ENCODE peak calls at places on chromosome 4, in seven cellular contexts. V is HFF-Myc, T is progenitor cell of endocrine pancreas, X is vagina, L is endothelial cell, G is neural progenitor cell, B is pancreas. P is an unnamed sample.

GRCh38 chr4:105206214-105206613 is 59.5 kb downstream of the TET2 start:
- DNase-seq in V (no peak), T (no peak), X (no peak), L (no peak), G (peak; percentile 3), B (no peak), P (no peak)

GRCh38 chr4:3715251-3716033 is 50.7 kb upstream of the ADRA2C start:
- DNase-seq in V (no peak), T (no peak), X (no peak), L (no peak), G (no peak), B (no peak), P (no peak)

GRCh38 chr4:1082215-1083182 is 30.9 kb downstream of the RNF212 start:
- DNase-seq in V (no peak), T (no peak), X (peak; percentile 37), L (no peak), G (no peak), B (peak; percentile 93), P (no peak)

GRCh38 chr4:107894138-107894603 is 37.2 kb upstream of the CYP2U1 start:
- DNase-seq in V (no peak), T (no peak), X (no peak), L (no peak), G (peak; percentile 65), B (no peak), P (no peak)

GRCh38 chr4:23888421-23889319 is 1.2 kb downstream of the PPARGC1A start:
- DNase-seq in V (no peak), T (no peak), X (no peak), L (peak; percentile 14), G (peak; percentile 29), B (no peak), P (no peak)

GRCh38 chr4:122836941-122837340 is 10.3 kb downstream of the FGF2 start:
- DNase-seq in V (no peak), T (no peak), X (no peak), L (no peak), G (no peak), B (no peak), P (no peak)

GRCh38 chr4:99410075-99410474 is 25.1 kb downstream of the ADH7 start:
- DNase-seq in V (no peak), T (no peak), X (no peak), L (no peak), G (no peak), B (no peak), P (no peak)

GRCh38 chr4:81040175-81040659 is 9.7 kb downstream of the BMP3 start:
- DNase-seq in V (peak; percentile 24), T (no peak), X (no peak), L (peak; percentile 20), G (peak; percentile 56), B (no peak), P (no peak)

GRCh38 chr4:27791640-27792039 is 931.0 kb downstream of the STIM2 start:
- DNase-seq in V (no peak), T (no peak), X (no peak), L (no peak), G (no peak), B (no peak), P (no peak)

GRCh38 chr4:141870152-141870551 is 233.8 kb downstream of the IL15 start:
- DNase-seq in V (no peak), T (no peak), X (no peak), L (no peak), G (no peak), B (no peak), P (no peak)

GRCh38 chr4:74230902-74231499 is 73.1 kb downstream of the MTHFD2L start:
- DNase-seq in V (peak; percentile 5), T (no peak), X (no peak), L (no peak), G (no peak), B (no peak), P (no peak)

GRCh38 chr4:8546766-8547107 is 33.5 kb upstream of the GPR78 start:
- DNase-seq in V (no peak), T (no peak), X (no peak), L (no peak), G (no peak), B (no peak), P (no peak)

GRCh38 chr4:175246941-175247340 is 328.8 kb downstream of the ADAM29 start:
- DNase-seq in V (no peak), T (no peak), X (no peak), L (no peak), G (no peak), B (no peak), P (no peak)

GRCh38 chr4:11565213-11565612 is 136.5 kb upstream of the HS3ST1 start:
- DNase-seq in V (no peak), T (no peak), X (no peak), L (no peak), G (no peak), B (no peak), P (no peak)

GRCh38 chr4:77911091-77911490 is 48.5 kb downstream of the MRPL1 start:
- DNase-seq in V (no peak), T (no peak), X (no peak), L (no peak), G (no peak), B (no peak), P (no peak)

GRCh38 chr4:123479944-123480343 is 83.3 kb downstream of the SPRY1 start:
- DNase-seq in V (no peak), T (no peak), X (no peak), L (no peak), G (no peak), B (no peak), P (no peak)

GRCh38 chr4:156298230-156298629 is 344.6 kb upstream of the CTSO start:
- DNase-seq in V (peak; percentile 70), T (no peak), X (no peak), L (peak; percentile 44), G (peak; percentile 56), B (no peak), P (no peak)

GRCh38 chr4:74237425-74237966 is 70.8 kb upstream of the EPGN start:
- DNase-seq in V (no peak), T (no peak), X (no peak), L (no peak), G (no peak), B (no peak), P (no peak)

GRCh38 chr4:145014365-145014764 is 83.6 kb downstream of the ANAPC10 start:
- DNase-seq in V (no peak), T (no peak), X (no peak), L (no peak), G (peak; percentile 3), B (no peak), P (no peak)
- TF ChIP-seq CTCF in V (no peak), T (no peak), X (no peak), L (no peak), G (peak; percentile 27), B (no peak), P (no peak)

DNA sequence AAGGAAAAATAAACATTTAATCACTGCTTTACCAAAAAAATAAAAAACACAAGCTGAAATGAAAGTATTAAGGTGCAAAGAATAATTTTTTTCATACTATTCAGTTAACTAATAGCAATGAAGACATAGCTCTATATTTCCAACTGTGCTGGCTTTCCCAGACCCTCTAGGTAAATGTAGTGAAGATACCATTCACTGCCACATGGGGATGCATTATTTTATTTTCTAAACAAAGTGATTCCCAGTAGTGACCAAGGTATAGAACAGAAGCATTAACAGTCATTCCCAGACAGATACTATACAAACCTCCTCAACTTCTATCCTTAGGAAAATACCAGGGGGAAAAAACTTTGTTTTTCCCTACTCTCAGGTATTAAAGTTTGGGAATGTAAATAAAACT is 39.4 kb downstream of the ANTXR2 start:
- DNase-seq in V (no peak), T (no peak), X (no peak), L (no peak), G (no peak), B (no peak), P (no peak)
- TF ChIP-seq CTCF in V (no peak), T (peak; percentile 19), X (no peak), L (no peak), G (peak; percentile 20), B (no peak), P (no peak)

DNA sequence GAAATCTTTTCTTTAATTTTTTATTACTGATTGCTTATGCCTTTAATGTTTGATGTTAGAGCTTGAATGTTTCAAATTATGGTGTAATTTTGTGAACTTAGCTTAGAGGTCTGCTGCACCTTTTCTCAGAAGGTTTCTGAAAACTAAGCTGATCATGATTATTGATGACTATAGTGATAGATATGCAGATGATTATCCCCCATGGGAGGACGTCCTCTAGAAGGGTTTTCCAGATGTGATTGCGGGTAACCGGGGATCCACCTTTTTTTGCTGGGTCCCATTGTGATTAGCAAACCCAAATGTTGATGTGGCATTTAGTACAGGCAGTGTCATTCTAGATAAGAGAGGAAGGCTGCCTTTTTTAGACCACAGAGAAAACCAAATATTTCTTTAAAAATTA is 272.9 kb downstream of the FBXO8 start:
- DNase-seq in V (no peak), T (no peak), X (no peak), L (no peak), G (no peak), B (no peak), P (no peak)
- TF ChIP-seq CTCF in V (no peak), T (no peak), X (no peak), L (no peak), G (no peak), B (no peak), P (no peak)

DNA sequence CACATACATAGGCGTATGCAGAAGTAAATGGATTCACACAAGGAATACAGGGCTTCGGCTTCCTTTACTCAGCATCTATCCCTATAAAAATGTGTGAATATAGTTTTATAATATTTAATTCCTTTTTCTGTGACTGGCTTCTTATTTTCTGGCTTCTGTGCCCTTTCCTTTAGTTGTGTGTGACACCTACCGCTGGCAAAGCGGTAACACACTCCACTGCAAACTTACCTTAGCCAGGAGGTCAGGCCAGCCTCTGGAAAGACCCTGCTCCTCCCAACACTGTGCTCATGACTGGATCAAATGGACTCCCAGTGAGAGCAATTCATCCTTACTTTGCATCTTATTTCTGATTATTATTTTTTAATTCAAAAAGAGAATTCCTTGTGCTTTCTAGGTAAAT is 244.2 kb downstream of the ANK2 start:
- DNase-seq in V (no peak), T (no peak), X (no peak), L (no peak), G (peak; percentile 25), B (no peak), P (no peak)
- TF ChIP-seq CTCF in V (no peak), T (no peak), X (no peak), L (no peak), G (peak; percentile 18), B (no peak), P (no peak)

DNA sequence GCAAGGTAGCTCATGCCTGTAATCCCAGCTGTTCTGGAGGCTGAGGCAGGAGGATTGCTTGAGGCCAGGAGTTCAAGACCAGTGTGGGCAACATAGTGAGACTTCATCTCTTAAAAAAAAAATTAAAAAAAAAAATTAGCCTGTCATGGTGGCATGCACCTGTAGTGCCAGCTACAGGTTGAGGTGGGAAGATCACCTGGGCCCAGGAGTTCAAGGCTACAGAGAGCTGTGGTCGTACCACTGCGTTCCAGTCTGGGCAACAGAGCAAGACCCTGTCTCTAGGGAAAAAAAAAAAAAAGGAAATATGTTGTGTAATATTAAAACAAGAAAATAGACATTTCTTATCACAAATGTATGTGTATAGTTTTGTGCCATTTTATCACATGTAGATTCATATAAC is 97.8 kb downstream of the LARP1B start:
- DNase-seq in V (no peak), T (no peak), X (no peak), L (no peak), G (no peak), B (no peak), P (no peak)
- TF ChIP-seq CTCF in V (no peak), T (no peak), X (no peak), L (no peak), G (no peak), B (no peak), P (no peak)

GRCh38 chr4:184310171-184310567 is 92.5 kb upstream of the ENPP6 start:
- DNase-seq in V (no peak), T (no peak), X (peak; percentile 64), L (no peak), G (no peak), B (no peak), P (no peak)
- TF ChIP-seq CTCF in V (peak; percentile 8), T (no peak), X (no peak), L (no peak), G (peak; percentile 18), B (no peak), P (no peak)